ENCODE peak calls at places on chromosome 9, in nine cellular contexts. One of them, this sample, is unnamed.

GRCh38 chr9:3648266-3648665 is 122.5 kb upstream of the RFX3 start:
- ATAC-seq in naive thymus-derived CD8-positive, alpha-beta T cell: no peak
- ATAC-seq in heart left ventricle: no peak
- ATAC-seq in PC-3: no peak
- ATAC-seq in psoas muscle: no peak
- ATAC-seq in foreskin keratinocyte: no peak
- ATAC-seq in Right ventricle myocardium superior: no peak
- ATAC-seq in activated CD8-positive, alpha-beta memory T cell treated with anti-CD3 and anti-CD28 coated beads, Interleukin-2, amount 10 ng/mL, durations not matched to agents 7 days and 5 days: no peak
- ATAC-seq in Panc1: no peak
- ATAC-seq in this sample: no peak

GRCh38 chr9:70817306-70817705 is 304.1 kb downstream of the TRPM3 start:
- ATAC-seq in Panc1: no peak
- ATAC-seq in Right ventricle myocardium superior: no peak
- ATAC-seq in PC-3: no peak
- ATAC-seq in foreskin keratinocyte: peak
- ATAC-seq in naive thymus-derived CD8-positive, alpha-beta T cell: no peak
- ATAC-seq in heart left ventricle: no peak
- ATAC-seq in activated CD8-positive, alpha-beta memory T cell treated with anti-CD3 and anti-CD28 coated beads, Interleukin-2, amount 10 ng/mL, durations not matched to agents 7 days and 5 days: no peak
- ATAC-seq in psoas muscle: no peak
- ATAC-seq in this sample: no peak

GRCh38 chr9:121985792-121986494 is 107.2 kb downstream of the TTLL11 start:
- ATAC-seq in foreskin keratinocyte: no peak
- ATAC-seq in Right ventricle myocardium superior: peak
- ATAC-seq in psoas muscle: peak
- ATAC-seq in naive thymus-derived CD8-positive, alpha-beta T cell: no peak
- ATAC-seq in PC-3: no peak
- ATAC-seq in heart left ventricle: peak
- ATAC-seq in activated CD8-positive, alpha-beta memory T cell treated with anti-CD3 and anti-CD28 coated beads, Interleukin-2, amount 10 ng/mL, durations not matched to agents 7 days and 5 days: no peak
- ATAC-seq in Panc1: no peak
- ATAC-seq in this sample: peak

GRCh38 chr9:117340422-117340821 is 74.4 kb downstream of the ASTN2 start:
- ATAC-seq in psoas muscle: no peak
- ATAC-seq in Panc1: no peak
- ATAC-seq in Right ventricle myocardium superior: no peak
- ATAC-seq in PC-3: no peak
- ATAC-seq in heart left ventricle: no peak
- ATAC-seq in foreskin keratinocyte: no peak
- ATAC-seq in naive thymus-derived CD8-positive, alpha-beta T cell: no peak
- ATAC-seq in activated CD8-positive, alpha-beta memory T cell treated with anti-CD3 and anti-CD28 coated beads, Interleukin-2, amount 10 ng/mL, durations not matched to agents 7 days and 5 days: no peak
- ATAC-seq in this sample: no peak

GRCh38 chr9:121038452-121039203 is 11.4 kb downstream of the C5 start:
- ATAC-seq in Panc1: no peak
- ATAC-seq in activated CD8-positive, alpha-beta memory T cell treated with anti-CD3 and anti-CD28 coated beads, Interleukin-2, amount 10 ng/mL, durations not matched to agents 7 days and 5 days: no peak
- ATAC-seq in heart left ventricle: no peak
- ATAC-seq in foreskin keratinocyte: no peak
- ATAC-seq in psoas muscle: no peak
- ATAC-seq in naive thymus-derived CD8-positive, alpha-beta T cell: no peak
- ATAC-seq in PC-3: peak
- ATAC-seq in Right ventricle myocardium superior: no peak
- ATAC-seq in this sample: peak

GRCh38 chr9:21672762-21673161 is 129.7 kb upstream of the MTAP start:
- ATAC-seq in Panc1: no peak
- ATAC-seq in heart left ventricle: no peak
- ATAC-seq in psoas muscle: no peak
- ATAC-seq in naive thymus-derived CD8-positive, alpha-beta T cell: no peak
- ATAC-seq in Right ventricle myocardium superior: no peak
- ATAC-seq in activated CD8-positive, alpha-beta memory T cell treated with anti-CD3 and anti-CD28 coated beads, Interleukin-2, amount 10 ng/mL, durations not matched to agents 7 days and 5 days: no peak
- ATAC-seq in PC-3: no peak
- ATAC-seq in foreskin keratinocyte: no peak
- ATAC-seq in this sample: no peak

GRCh38 chr9:20659474-20659962 is 24.5 kb upstream of the FOCAD start:
- ATAC-seq in PC-3: no peak
- ATAC-seq in foreskin keratinocyte: no peak
- ATAC-seq in psoas muscle: no peak
- ATAC-seq in heart left ventricle: no peak
- ATAC-seq in Right ventricle myocardium superior: no peak
- ATAC-seq in activated CD8-positive, alpha-beta memory T cell treated with anti-CD3 and anti-CD28 coated beads, Interleukin-2, amount 10 ng/mL, durations not matched to agents 7 days and 5 days: no peak
- ATAC-seq in naive thymus-derived CD8-positive, alpha-beta T cell: no peak
- ATAC-seq in Panc1: no peak
- ATAC-seq in this sample: no peak

GRCh38 chr9:109926321-109926959 is 146.4 kb downstream of the PALM2AKAP2 start:
- ATAC-seq in Right ventricle myocardium superior: peak
- ATAC-seq in Panc1: no peak
- ATAC-seq in heart left ventricle: peak
- ATAC-seq in foreskin keratinocyte: no peak
- ATAC-seq in psoas muscle: no peak
- ATAC-seq in activated CD8-positive, alpha-beta memory T cell treated with anti-CD3 and anti-CD28 coated beads, Interleukin-2, amount 10 ng/mL, durations not matched to agents 7 days and 5 days: no peak
- ATAC-seq in naive thymus-derived CD8-positive, alpha-beta T cell: no peak
- ATAC-seq in PC-3: no peak
- ATAC-seq in this sample: no peak

GRCh38 chr9:29297592-29297991 is 1724.3 kb upstream of the C9orf72 start:
- ATAC-seq in heart left ventricle: no peak
- ATAC-seq in Right ventricle myocardium superior: no peak
- ATAC-seq in foreskin keratinocyte: no peak
- ATAC-seq in activated CD8-positive, alpha-beta memory T cell treated with anti-CD3 and anti-CD28 coated beads, Interleukin-2, amount 10 ng/mL, durations not matched to agents 7 days and 5 days: no peak
- ATAC-seq in Panc1: no peak
- ATAC-seq in PC-3: no peak
- ATAC-seq in psoas muscle: no peak
- ATAC-seq in naive thymus-derived CD8-positive, alpha-beta T cell: no peak
- ATAC-seq in this sample: no peak

GRCh38 chr9:108271646-108272349 is 584.0 kb downstream of the ACTL7B start:
- ATAC-seq in heart left ventricle: peak
- ATAC-seq in psoas muscle: peak
- ATAC-seq in PC-3: peak
- ATAC-seq in Right ventricle myocardium superior: peak
- ATAC-seq in activated CD8-positive, alpha-beta memory T cell treated with anti-CD3 and anti-CD28 coated beads, Interleukin-2, amount 10 ng/mL, durations not matched to agents 7 days and 5 days: no peak
- ATAC-seq in Panc1: no peak
- ATAC-seq in foreskin keratinocyte: peak
- ATAC-seq in naive thymus-derived CD8-positive, alpha-beta T cell: no peak
- ATAC-seq in this sample: peak